ENCODE peak calls at places on chromosome 7, in five cellular contexts. One of them, this sample, is unnamed.

GRCh38 chr7:44221231-44221791 is 20.5 kb downstream of the YKT6 start:
- DNase-seq in CD8-positive, alpha-beta T cell: no peak
- DNase-seq in NCI-H345: no peak
- DNase-seq in sciatic nerve: no peak
- DNase-seq in IMR-90: no peak
- DNase-seq in this sample: peak; percentile 70

GRCh38 chr7:114901771-114902170 is 20.1 kb upstream of the MDFIC start:
- DNase-seq in CD8-positive, alpha-beta T cell: no peak
- DNase-seq in NCI-H345: no peak
- DNase-seq in sciatic nerve: no peak
- DNase-seq in IMR-90: peak; percentile 26
- DNase-seq in this sample: no peak

GRCh38 chr7:140899883-140900282 is 24.8 kb downstream of the BRAF start:
- DNase-seq in CD8-positive, alpha-beta T cell: no peak
- DNase-seq in NCI-H345: no peak
- DNase-seq in sciatic nerve: no peak
- DNase-seq in IMR-90: no peak
- DNase-seq in this sample: no peak

GRCh38 chr7:134480202-134480601 is 21.3 kb upstream of the AKR1B1 start:
- DNase-seq in CD8-positive, alpha-beta T cell: no peak
- DNase-seq in NCI-H345: no peak
- DNase-seq in sciatic nerve: no peak
- DNase-seq in IMR-90: no peak
- DNase-seq in this sample: no peak

GRCh38 chr7:116425647-116426209 is 73.8 kb upstream of the CAV2 start:
- DNase-seq in CD8-positive, alpha-beta T cell: no peak
- DNase-seq in NCI-H345: no peak
- DNase-seq in sciatic nerve: no peak
- DNase-seq in IMR-90: peak; percentile 62
- DNase-seq in this sample: no peak

GRCh38 chr7:70736715-70737460 is 395.1 kb upstream of the GALNT17 start:
- DNase-seq in CD8-positive, alpha-beta T cell: no peak
- DNase-seq in NCI-H345: no peak
- DNase-seq in sciatic nerve: no peak
- DNase-seq in IMR-90: peak; percentile 89
- DNase-seq in this sample: no peak

GRCh38 chr7:130734525-130735272 is 692 bp upstream of the KLF14 start:
- DNase-seq in CD8-positive, alpha-beta T cell: no peak
- DNase-seq in NCI-H345: no peak
- DNase-seq in sciatic nerve: no peak
- DNase-seq in IMR-90: peak; percentile 3
- DNase-seq in this sample: no peak

GRCh38 chr7:42107484-42107883 is 129.5 kb downstream of the GLI3 start:
- DNase-seq in CD8-positive, alpha-beta T cell: no peak
- DNase-seq in NCI-H345: no peak
- DNase-seq in sciatic nerve: no peak
- DNase-seq in IMR-90: no peak
- DNase-seq in this sample: no peak

GRCh38 chr7:121081327-121081936 is 92.9 kb downstream of the CPED1 start:
- DNase-seq in CD8-positive, alpha-beta T cell: no peak
- DNase-seq in NCI-H345: peak; percentile 63
- DNase-seq in sciatic nerve: no peak
- DNase-seq in IMR-90: peak; percentile 85
- DNase-seq in this sample: no peak

GRCh38 chr7:95279417-95279816 is 44.9 kb downstream of the PON1 start:
- DNase-seq in CD8-positive, alpha-beta T cell: no peak
- DNase-seq in NCI-H345: no peak
- DNase-seq in sciatic nerve: no peak
- DNase-seq in IMR-90: no peak
- DNase-seq in this sample: no peak

GRCh38 chr7:18770154-18770807 is 274.7 kb downstream of the HDAC9 start:
- DNase-seq in CD8-positive, alpha-beta T cell: no peak
- DNase-seq in NCI-H345: no peak
- DNase-seq in sciatic nerve: no peak
- DNase-seq in IMR-90: peak; percentile 81
- DNase-seq in this sample: no peak

GRCh38 chr7:94710256-94710655 is 54.3 kb upstream of the SGCE start:
- DNase-seq in CD8-positive, alpha-beta T cell: no peak
- DNase-seq in NCI-H345: no peak
- DNase-seq in sciatic nerve: no peak
- DNase-seq in IMR-90: peak; percentile 31
- DNase-seq in this sample: no peak

GRCh38 chr7:96415293-96415940 is 93.5 kb upstream of the SLC25A13 start:
- DNase-seq in CD8-positive, alpha-beta T cell: no peak
- DNase-seq in NCI-H345: no peak
- DNase-seq in sciatic nerve: no peak
- DNase-seq in IMR-90: no peak
- DNase-seq in this sample: no peak

GRCh38 chr7:84535584-84536255 is 341.1 kb upstream of the SEMA3A start:
- DNase-seq in CD8-positive, alpha-beta T cell: no peak
- DNase-seq in NCI-H345: no peak
- DNase-seq in sciatic nerve: no peak
- DNase-seq in IMR-90: no peak
- DNase-seq in this sample: no peak

GRCh38 chr7:18175801-18176450 is 148.3 kb upstream of the PRPS1L1 start:
- DNase-seq in CD8-positive, alpha-beta T cell: no peak
- DNase-seq in NCI-H345: no peak
- DNase-seq in sciatic nerve: no peak
- DNase-seq in IMR-90: no peak
- DNase-seq in this sample: no peak

GRCh38 chr7:31437466-31437865 is 76.4 kb upstream of the ITPRID1 start:
- DNase-seq in CD8-positive, alpha-beta T cell: no peak
- DNase-seq in NCI-H345: peak; percentile 93
- DNase-seq in sciatic nerve: no peak
- DNase-seq in IMR-90: no peak
- DNase-seq in this sample: no peak

This sample was measured in cardiac septum.